ENCODE peak calls at places on chromosomes 11 and 22, in six cellular contexts. X is GM12878, K is A549, L is HepG2, R is K562, D is endothelial cell of umbilical vein. O is an unnamed sample.

GRCh38 chr22:36730176-36730858 is 26.8 kb upstream of the CACNG2 start:
- DNase-seq in X (no peak), D (no peak), R (no peak), K (no peak), L (no peak), O (no peak)

GRCh38 chr11:69287968-69288882 is 5.7 kb upstream of the MYEOV start:
- DNase-seq in K (no peak), L (peak; percentile 62), D (no peak), X (no peak), R (peak; percentile 58), O (no peak)

GRCh38 chr11:94895451-94895850 is 77.9 kb downstream of the CWC15 start:
- DNase-seq in X (no peak), K (peak; percentile 19), R (no peak), D (peak; percentile 42), L (no peak), O (no peak)

GRCh38 chr11:73001615-73002014 is 140.5 kb downstream of the FCHSD2 start:
- DNase-seq in K (peak; percentile 58), D (peak; percentile 55), L (no peak), X (no peak), R (no peak), O (no peak)

GRCh38 chr22:19540394-19540793 is 16.2 kb upstream of the CLDN5 start:
- DNase-seq in R (no peak), D (no peak), K (no peak), X (no peak), L (no peak), O (no peak)

GRCh38 chr22:29385748-29386147 is 2.6 kb downstream of the AP1B1 start:
- DNase-seq in X (peak; percentile 64), L (no peak), R (no peak), K (no peak), D (peak; percentile 42), O (peak; percentile 32)

GRCh38 chr11:46410021-46410420 is 18.4 kb upstream of the CHRM4 start:
- DNase-seq in X (no peak), K (peak; percentile 46), D (no peak), L (no peak), R (no peak), O (no peak)

GRCh38 chr11:65433657-65434056 is 11.1 kb downstream of the NEAT1 start:
- DNase-seq in R (no peak), X (no peak), L (no peak), D (no peak), K (peak; percentile 10), O (no peak)

GRCh38 chr11:116168459-116168787 is 604.4 kb downstream of the BUD13 start:
- DNase-seq in L (no peak), R (no peak), D (no peak), K (no peak), X (no peak), O (no peak)

GRCh38 chr22:20015971-20016733 is 471 bp downstream of the ARVCF start:
- DNase-seq in X (no peak), L (peak; percentile 27), D (peak; percentile 32), K (peak; percentile 12), R (peak; percentile 99), O (peak; percentile 44)

GRCh38 chr22:20231499-20232236 is 36.5 kb downstream of the RTN4R start:
- DNase-seq in K (no peak), X (no peak), R (no peak), L (no peak), D (no peak), O (no peak)

GRCh38 chr11:72598466-72598865 is 75.8 kb downstream of the PDE2A start:
- DNase-seq in K (no peak), L (no peak), D (no peak), R (no peak), X (no peak), O (no peak)

GRCh38 chr11:61955416-61956135 is 5.4 kb downstream of the BEST1 start:
- DNase-seq in X (no peak), R (no peak), K (no peak), L (no peak), D (peak; percentile 9), O (no peak)

GRCh38 chr11:20597137-20597923 is 2.1 kb upstream of the SLC6A5 start:
- DNase-seq in X (no peak), L (no peak), R (no peak), K (no peak), D (no peak), O (no peak)

GRCh38 chr11:102559839-102560238 is 29.3 kb upstream of the MMP7 start:
- DNase-seq in X (no peak), R (no peak), K (no peak), D (no peak), L (no peak), O (no peak)

GRCh38 chr22:45599836-45600577 is 71.6 kb upstream of the ATXN10 start:
- DNase-seq in K (no peak), D (no peak), X (no peak), R (no peak), L (no peak), O (no peak)

GRCh38 chr11:44078794-44079193 is 12.7 kb downstream of the ACCS start:
- DNase-seq in D (no peak), K (no peak), R (no peak), L (no peak), X (no peak), O (no peak)

GRCh38 chr22:32698926-32699619 is 102.4 kb upstream of the TIMP3 start:
- DNase-seq in L (no peak), R (no peak), X (no peak), D (no peak), K (no peak), O (no peak)

DNA sequence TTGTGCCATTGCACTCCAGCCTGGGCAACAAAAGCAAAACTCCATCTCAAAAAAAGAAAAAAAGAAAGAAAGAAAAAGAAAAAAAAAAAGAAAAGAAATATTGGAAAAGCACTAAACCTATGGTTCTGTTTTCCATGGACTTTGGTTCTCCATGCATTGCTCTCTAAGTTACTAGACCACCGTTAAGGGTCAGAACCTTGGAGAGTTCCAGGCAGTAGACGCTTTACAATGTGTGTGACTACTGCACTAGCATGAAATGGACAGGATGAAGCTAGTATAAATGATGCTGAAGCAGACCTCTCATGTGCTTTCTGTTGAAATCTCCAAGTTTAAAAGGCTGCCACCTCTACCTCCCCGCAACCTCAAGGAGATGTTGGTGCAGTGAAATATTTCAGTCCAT is 63.5 kb downstream of the SIK2 start:
- DNase-seq in X (no peak), L (peak; percentile 44), K (no peak), R (peak; percentile 12), D (peak; percentile 55), O (peak; percentile 52)
- TF ChIP-seq MYC in X (no peak), L (no peak), K (no peak), R (no peak), D (no peak), O (no peak)

DNA sequence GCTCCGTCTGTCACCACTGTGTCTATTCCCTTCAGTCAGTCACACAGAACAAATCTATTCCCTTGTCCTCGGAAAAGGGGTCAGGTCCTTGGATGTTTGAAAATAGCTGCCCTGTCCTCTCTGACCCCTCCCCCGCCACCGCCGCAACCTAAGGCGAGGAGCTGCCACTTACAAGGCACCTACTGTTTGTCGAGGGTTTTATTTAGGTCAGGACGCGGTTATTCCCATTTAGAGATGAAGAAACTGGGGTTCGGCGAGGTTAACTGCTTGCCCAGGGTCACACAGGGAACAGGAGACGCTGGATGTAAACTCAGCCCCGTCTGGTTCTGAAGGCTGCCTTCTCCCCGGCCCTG is 1468.1 kb downstream of the BRD1 start:
- DNase-seq in L (no peak), K (no peak), D (no peak), X (no peak), R (no peak), O (no peak)
- TF ChIP-seq CTCF in L (no peak), K (no peak), D (no peak), X (no peak), R (no peak), O (no peak)

DNA sequence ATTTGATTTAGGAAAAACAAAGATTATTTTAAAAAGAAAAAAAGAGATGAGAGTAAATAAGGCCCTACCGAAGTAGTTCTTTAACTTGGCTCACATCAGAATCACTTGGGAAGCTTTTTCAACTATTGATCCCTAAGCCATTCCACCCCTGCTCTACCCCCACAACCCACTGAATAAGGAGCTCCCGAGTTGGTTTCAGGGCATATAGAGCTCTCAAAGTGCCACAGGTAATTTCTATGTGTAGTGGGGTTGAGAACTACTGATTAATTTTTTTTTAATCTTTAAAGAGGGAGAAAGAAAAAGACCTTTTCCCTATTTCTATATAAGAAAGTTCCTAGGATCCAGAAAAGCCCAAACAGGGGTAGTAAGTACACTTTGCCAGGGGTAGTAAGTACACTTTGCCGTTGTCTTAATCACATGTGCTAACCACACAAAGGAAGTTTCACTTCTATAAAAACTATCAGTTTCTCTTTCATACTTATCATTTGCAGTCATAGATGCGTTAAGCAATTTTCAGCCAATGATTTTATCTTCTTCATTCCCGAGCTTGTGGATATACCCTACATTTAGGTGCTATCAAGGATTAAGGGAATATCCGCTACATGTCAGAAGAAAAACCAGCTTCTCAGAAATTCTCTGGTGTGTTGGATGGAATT is 108.4 kb upstream of the ZC3H12C start:
- DNase-seq in L (no peak), D (no peak), R (no peak), K (no peak), X (peak; percentile 67), O (peak; percentile 44)
- H3K4me3 ChIP-seq in L (no peak overlapping the region), D (no peak overlapping the region), R (no peak overlapping the region), K (no peak overlapping the region), X (peak overlapping the region; percentile 30), O (no peak overlapping the region)

GRCh38 chr11:391117-392017 is 2.6 kb upstream of the PKP3 start:
- DNase-seq in D (no peak), R (no peak), K (no peak), X (no peak), L (no peak), O (no peak)

GRCh38 chr11:394858-395655 is 1.0 kb downstream of the PKP3 start:
- DNase-seq in X (no peak), K (no peak), L (no peak), D (no peak), R (peak; percentile 22), O (no peak)

GRCh38 chr11:394034-394857 is at the start of gene PKP3:
- DNase-seq in D (no peak), R (peak; percentile 86), L (peak; percentile 37), K (peak; percentile 80), X (no peak), O (no peak)

GRCh38 chr11:392102-392777 is 1.8 kb upstream of the PKP3 start:
- DNase-seq in R (no peak), K (no peak), D (no peak), L (no peak), X (no peak), O (no peak)

DNA sequence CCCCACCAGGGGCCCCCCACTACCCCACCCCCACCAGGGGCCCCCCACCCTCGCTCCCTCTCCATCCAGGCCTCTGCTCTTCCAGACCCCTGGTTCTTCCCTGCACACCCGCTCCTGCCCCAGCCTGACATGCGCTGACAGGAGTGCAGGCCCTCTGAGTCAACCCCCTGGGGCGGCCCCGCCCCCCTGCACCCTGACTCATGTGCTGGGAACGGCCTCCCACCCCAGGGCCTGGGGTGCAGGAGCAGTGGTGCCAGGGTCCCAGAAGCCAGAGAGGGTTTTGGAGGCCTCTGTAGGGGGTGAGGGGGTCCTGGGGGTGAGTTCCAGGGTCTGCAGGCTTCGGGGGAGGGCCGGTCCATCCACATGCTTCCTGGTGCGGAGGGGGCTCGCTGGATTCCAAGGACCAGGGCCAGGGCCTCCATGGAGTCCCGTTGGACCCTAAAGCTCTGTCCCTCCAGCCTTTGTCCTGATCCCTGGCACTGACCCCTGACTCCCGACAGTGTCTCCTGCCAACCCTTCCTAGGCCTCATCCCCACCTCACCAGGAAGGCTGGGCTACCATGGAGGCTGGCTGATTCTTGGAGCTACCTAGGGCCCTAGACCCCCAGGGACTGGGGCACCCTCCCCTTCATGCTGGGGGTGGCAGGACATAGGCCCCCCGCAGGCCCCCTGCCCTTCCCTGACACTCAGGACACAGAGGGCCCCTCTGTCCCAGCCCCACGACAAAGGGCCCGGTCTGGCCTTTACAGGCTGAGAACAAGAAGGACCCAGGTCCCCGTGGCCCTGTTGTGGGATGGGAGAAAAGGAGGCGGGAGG is 583 bp upstream of the PKP3 start:
- DNase-seq in X (no peak), L (peak; percentile 54), K (peak; percentile 77), D (no peak), R (peak; percentile 87), O (peak; percentile 62)
- TF ChIP-seq MYC in X (no peak), L (no peak), K (no peak), D (no peak), R (peak; percentile 25), O (no peak)